ENCODE peak calls at places on chromosome X, in five cellular contexts. Y is A549, C is mesendoderm, G is fibroblast of lung, S is HepG2. P is an unnamed sample.

GRCh38 chrX:23694606-23695005 is 27.3 kb downstream of the PRDX4 start:
- DNase-seq in G (peak), Y (peak), C (peak), S (peak), P (peak)

GRCh38 chrX:103716967-103717366 is 6.3 kb downstream of the TMEM31 start:
- DNase-seq in S (no peak), G (peak), Y (no peak), C (no peak), P (no peak)

GRCh38 chrX:41475611-41476241 is 28.6 kb downstream of the NYX start:
- DNase-seq in Y (no peak), C (peak), S (peak), G (no peak), P (peak)

GRCh38 chrX:47247206-47247998 is 14.6 kb downstream of the USP11 start:
- DNase-seq in S (no peak), C (no peak), Y (no peak), G (peak), P (no peak)

GRCh38 chrX:111874241-111874640 is 1.7 kb upstream of the TRPC5OS start:
- DNase-seq in G (no peak), Y (no peak), C (no peak), S (no peak), P (no peak)

GRCh38 chrX:122188751-122189150 is 995.3 kb upstream of the GRIA3 start:
- DNase-seq in S (no peak), Y (no peak), G (peak), C (no peak), P (no peak)

GRCh38 chrX:78123190-78123589 is 16.3 kb downstream of the TAF9B start:
- DNase-seq in Y (no peak), C (no peak), S (no peak), G (peak), P (no peak)

GRCh38 chrX:15617111-15617510 is 16.4 kb upstream of the ACE2 start:
- DNase-seq in G (no peak), Y (no peak), S (no peak), C (no peak), P (no peak)

GRCh38 chrX:76428243-76429130 is 977 bp downstream of the MAGEE1 start:
- DNase-seq in Y (no peak), C (peak), S (no peak), G (no peak), P (peak)

GRCh38 chrX:21658746-21659145 is 616 bp upstream of the KLHL34 start:
- DNase-seq in G (no peak), Y (no peak), C (no peak), S (no peak), P (no peak)

GRCh38 chrX:102546818-102547493 is 30.4 kb upstream of the TMSB15A start:
- DNase-seq in S (no peak), C (no peak), G (no peak), Y (no peak), P (peak)

GRCh38 chrX:134480061-134480460 is 20.1 kb downstream of the HPRT1 start:
- DNase-seq in G (peak), Y (no peak), C (no peak), S (no peak), P (no peak)

GRCh38 chrX:29435396-29435795 is 780.0 kb upstream of the MAGEB2 start:
- DNase-seq in Y (no peak), S (no peak), G (peak), C (no peak), P (no peak)

GRCh38 chrX:80174925-80175574 is 160.5 kb downstream of the TBX22 start:
- DNase-seq in Y (no peak), S (no peak), G (no peak), C (peak), P (no peak)

GRCh38 chrX:95703696-95704095 is 980.9 kb upstream of the DIAPH2 start:
- DNase-seq in G (no peak), S (no peak), C (no peak), Y (no peak), P (no peak)

GRCh38 chrX:120522820-120523219 is 37.9 kb downstream of the CUL4B start:
- DNase-seq in S (no peak), G (no peak), Y (no peak), C (no peak), P (no peak)

GRCh38 chrX:71111851-71112468 is 583 bp upstream of the IL2RG start:
- DNase-seq in S (no peak), G (no peak), C (no peak), Y (no peak), P (no peak)

GRCh38 chrX:155031657-155032056 is 5.0 kb downstream of the FUNDC2 start:
- DNase-seq in C (no peak), S (no peak), G (no peak), Y (no peak), P (no peak)

GRCh38 chrX:43974076-43974475 is 886 bp upstream of the NDP start:
- DNase-seq in Y (no peak), G (no peak), S (no peak), C (no peak), P (no peak)

GRCh38 chrX:39835241-39835640 is 262.5 kb downstream of the BCOR start:
- DNase-seq in C (no peak), S (no peak), Y (no peak), G (no peak), P (no peak)

GRCh38 chrX:28773807-28774206 is 186.6 kb downstream of the IL1RAPL1 start:
- DNase-seq in S (no peak), G (no peak), C (no peak), Y (no peak), P (no peak)

GRCh38 chrX:153726286-153727107 is 1.8 kb downstream of the ABCD1 start:
- DNase-seq in Y (no peak), C (peak), S (peak), G (peak), P (peak)

GRCh38 chrX:51976503-51976902 is 83.1 kb downstream of the MAGED1 start:
- DNase-seq in Y (no peak), S (no peak), G (no peak), C (no peak), P (no peak)

GRCh38 chrX:270848-271367 is 10.3 kb upstream of the PLCXD1 start:
- DNase-seq in S (no peak), C (no peak), Y (no peak), G (no peak), P (no peak)

GRCh38 chrX:134932528-134933217 is 58.1 kb upstream of the SMIM10 start:
- DNase-seq in Y (no peak), S (peak), C (no peak), G (peak), P (no peak)

GRCh38 chrX:140701480-140701879 is 8.1 kb upstream of the LINC00632 start:
- DNase-seq in G (peak), Y (no peak), S (no peak), C (no peak), P (no peak)

GRCh38 chrX:145817666-145818521 is at the start of gene SLITRK2:
- DNase-seq in C (peak), G (no peak), Y (no peak), S (no peak), P (peak)

GRCh38 chrX:107726809-107727534 is 48.6 kb downstream of the TSC22D3 start:
- DNase-seq in G (no peak), C (no peak), Y (no peak), S (peak), P (no peak)

DNA sequence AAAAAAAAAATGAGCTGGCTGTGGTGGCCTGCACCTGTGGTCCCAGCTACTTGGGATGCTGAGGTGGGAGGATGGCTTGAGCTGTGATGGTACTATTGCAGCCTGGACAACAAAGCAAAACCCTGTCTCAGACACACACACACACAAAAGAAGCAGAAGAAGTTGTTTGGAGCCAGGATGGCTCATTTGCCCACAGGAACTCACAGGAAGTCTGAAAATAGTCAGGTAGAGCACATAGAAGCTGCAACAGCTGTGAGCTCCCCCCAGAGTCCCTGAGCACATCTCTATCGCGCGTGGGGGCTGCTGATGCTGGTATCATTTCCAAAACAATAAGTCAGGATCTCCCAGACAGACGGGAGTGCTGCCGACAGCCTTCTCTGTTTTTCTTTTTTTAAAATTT is 13.4 kb upstream of the DHRSX start:
- DNase-seq in C (no peak), G (no peak), Y (no peak), S (no peak), P (no peak)
- H3K4me2 ChIP-seq in C (no peak), G (no peak), Y (no peak), S (no peak), P (no peak)

GRCh38 chrX:19864736-19865135 is 22.7 kb downstream of the SH3KBP1 start:
- DNase-seq in G (no peak), C (no peak), Y (no peak), S (no peak), P (no peak)

GRCh38 chrX:19867411-19867732 is 20.0 kb downstream of the SH3KBP1 start:
- DNase-seq in G (peak), C (no peak), Y (no peak), S (no peak), P (no peak)

GRCh38 chrX:19865567-19866363 is 21.6 kb downstream of the SH3KBP1 start:
- DNase-seq in S (no peak), Y (no peak), C (no peak), G (no peak), P (no peak)

GRCh38 chrX:19867938-19868337 is 19.5 kb downstream of the SH3KBP1 start:
- DNase-seq in S (no peak), G (no peak), C (no peak), Y (no peak), P (no peak)

GRCh38 chrX:19866626-19867410 is 20.6 kb downstream of the SH3KBP1 start:
- DNase-seq in Y (no peak), S (no peak), G (no peak), C (no peak), P (no peak)
- H3K4me2 ChIP-seq in Y (no peak), S (no peak), G (no peak), C (no peak), P (no peak)

DNA sequence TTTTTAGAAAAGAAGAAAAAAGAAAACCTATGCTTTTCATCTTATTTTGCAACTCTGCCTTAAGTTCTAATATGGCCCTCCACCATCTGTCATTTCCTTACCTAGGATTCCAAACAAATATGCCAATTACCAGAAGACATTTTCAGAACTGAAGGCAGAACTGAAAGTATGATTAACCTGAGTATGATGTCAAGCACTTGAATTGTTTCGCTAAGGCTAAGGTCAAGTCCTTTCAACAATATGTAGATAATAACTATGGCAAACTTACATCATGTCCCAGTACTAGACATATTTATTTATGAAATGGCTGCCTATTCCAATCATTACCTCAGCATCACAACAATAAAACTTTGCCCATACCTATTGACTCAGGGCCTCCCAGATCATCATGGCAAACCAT is 91.0 kb downstream of the OR13H1 start:
- DNase-seq in Y (no peak), S (no peak), C (no peak), G (no peak), P (no peak)
- H3K4me2 ChIP-seq in Y (no peak), S (no peak), C (no peak), G (no peak), P (no peak)

DNA sequence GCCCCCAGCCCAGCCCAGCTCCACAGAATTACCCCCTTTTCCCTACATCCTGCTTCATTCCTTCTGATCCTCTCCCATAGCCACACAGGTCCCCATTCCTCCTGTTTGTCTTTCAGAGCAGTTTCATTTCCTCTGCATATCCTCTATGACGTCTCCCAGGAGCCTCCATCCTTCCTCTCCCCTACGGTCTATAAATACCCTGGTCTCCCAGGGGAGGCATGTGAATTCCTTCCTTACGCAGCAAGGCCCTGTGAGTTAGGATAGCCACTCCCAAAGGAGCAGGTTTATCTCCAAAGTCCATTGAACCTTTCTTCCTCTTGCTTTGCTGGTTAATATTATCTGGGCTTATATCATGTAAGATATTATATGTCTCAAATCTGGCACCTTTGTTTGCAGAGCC is 8.4 kb upstream of the APLN start:
- DNase-seq in G (peak), S (no peak), Y (no peak), C (peak), P (no peak)
- H3K4me2 ChIP-seq in G (no peak), S (no peak), Y (no peak), C (no peak), P (no peak)

GRCh38 chrX:123481908-123482873 is 250.7 kb downstream of the THOC2 start:
- DNase-seq in G (peak), S (no peak), C (peak), Y (no peak), P (peak)
- H3K4me2 ChIP-seq in G (peak), S (no peak), C (no peak), Y (no peak), P (peak)

GRCh38 chrX:27008486-27008885 is 454.7 kb downstream of the PPP4R3C start:
- DNase-seq in S (no peak), C (no peak), G (no peak), Y (no peak), P (peak)
- H3K4me2 ChIP-seq in S (no peak), C (no peak), G (no peak), Y (no peak), P (no peak)

GRCh38 chrX:52990848-52991247 is 32.5 kb upstream of the FAM156A start:
- DNase-seq in G (peak), S (no peak), C (no peak), Y (no peak), P (no peak)

GRCh38 chrX:52983526-52983925 is 25.2 kb upstream of the FAM156A start:
- DNase-seq in C (no peak), S (no peak), G (peak), Y (no peak), P (peak)

DNA sequence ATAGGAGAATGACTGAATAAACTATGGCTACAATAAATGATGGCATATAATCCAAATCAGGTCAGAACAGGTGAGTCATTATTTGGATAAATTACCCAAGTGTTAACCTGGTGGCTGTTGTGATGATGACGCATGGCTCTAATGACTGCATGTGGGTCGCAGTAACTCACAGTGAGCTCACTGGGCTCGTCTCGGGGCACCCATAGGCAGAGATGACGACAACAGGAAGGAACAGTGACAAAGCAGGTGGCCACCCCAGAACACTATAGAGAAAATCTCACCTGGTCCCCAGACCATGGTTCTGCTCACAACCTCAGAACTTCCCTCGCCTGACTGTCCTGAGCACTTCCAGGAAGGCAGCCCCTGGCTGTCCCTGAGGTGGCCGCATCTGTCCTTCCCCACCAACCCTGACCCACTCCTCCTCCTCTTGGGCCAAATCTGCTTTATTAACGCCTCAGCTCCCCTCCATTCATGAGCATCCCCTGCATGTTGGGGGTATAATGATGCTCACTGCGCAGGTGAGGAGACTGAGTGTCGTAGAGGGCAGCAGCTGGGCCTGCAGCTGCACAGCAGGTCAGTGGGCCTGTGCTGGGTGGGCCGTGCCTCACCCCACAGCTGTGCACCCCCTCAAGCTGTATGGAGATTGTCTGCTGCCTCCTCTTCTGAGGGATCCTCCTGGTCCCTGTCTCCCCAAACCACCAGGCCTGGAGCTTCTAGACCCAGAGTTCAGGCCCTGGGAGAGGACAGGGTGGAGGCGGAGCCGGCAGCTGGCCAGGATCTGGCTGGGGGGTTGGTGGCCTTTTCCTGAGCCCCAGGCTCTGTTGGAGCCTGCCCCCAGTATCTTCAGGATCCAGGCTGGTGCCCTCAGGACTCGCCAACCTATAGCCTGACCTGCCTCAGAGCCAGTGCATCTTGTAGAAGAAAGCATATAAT is 30.9 kb upstream of the FAM156A start:
- DNase-seq in Y (no peak), G (peak), S (no peak), C (no peak), P (no peak)
- H3K4me2 ChIP-seq in Y (no peak), G (no peak), S (peak), C (no peak), P (peak)

GRCh38 chrX:2478546-2479419 is 22.0 kb downstream of the DHRSX start:
- DNase-seq in G (no peak), Y (no peak), C (peak), S (no peak), P (no peak)
- H3K4me2 ChIP-seq in G (no peak), Y (no peak), C (no peak), S (no peak), P (no peak)